ENCODE peak calls at places on chromosome 6, in eight cellular contexts. M is HFFc6, K is ACHN, E is mesenchymal stem cell, L is T47D, O is iPS-NIHi11, W is non-pigmented ciliary epithelial cell, N is iPS DF 19.7. G is an unnamed sample.

GRCh38 chr6:165231177-165231576 is 78.2 kb downstream of the C6orf118 start:
- DNase-seq in M (no peak), K (no peak), E (no peak), L (no peak), O (no peak), W (no peak), N (no peak), G (no peak)

GRCh38 chr6:149917679-149918078 is 5.2 kb downstream of the RAET1G start:
- DNase-seq in M (no peak), K (no peak), E (no peak), L (no peak), O (no peak), W (no peak), N (no peak), G (no peak)

GRCh38 chr6:154478691-154479090 is 31.8 kb downstream of the CNKSR3 start:
- DNase-seq in M (no peak), K (no peak), E (peak; percentile 58), L (no peak), O (no peak), W (no peak), N (no peak), G (no peak)

GRCh38 chr6:39439342-39440038 is 117.0 kb upstream of the KCNK16 start:
- DNase-seq in M (no peak), K (no peak), E (no peak), L (no peak), O (no peak), W (no peak), N (no peak), G (no peak)

GRCh38 chr6:52361347-52361944 is 505 bp upstream of the PAQR8 start:
- DNase-seq in M (peak; percentile 11), K (no peak), E (peak; percentile 70), L (no peak), O (peak; percentile 10), W (no peak), N (no peak), G (no peak)

GRCh38 chr6:131400054-131400781 is 172.8 kb upstream of the ARG1 start:
- DNase-seq in M (peak; percentile 93), K (no peak), E (peak; percentile 79), L (no peak), O (no peak), W (peak; percentile 67), N (no peak), G (peak; percentile 33)

GRCh38 chr6:130018830-130019795 is 732 bp downstream of the L3MBTL3 start:
- DNase-seq in M (no peak), K (peak; percentile 42), E (peak; percentile 66), L (peak; percentile 12), O (peak; percentile 39), W (no peak), N (no peak), G (no peak)

GRCh38 chr6:166494757-166495486 is 91.6 kb downstream of the RAMACL start:
- DNase-seq in M (no peak), K (no peak), E (no peak), L (no peak), O (no peak), W (no peak), N (no peak), G (no peak)

GRCh38 chr6:3741477-3741871 is 10.0 kb downstream of the PXDC1 start:
- DNase-seq in M (no peak), K (no peak), E (no peak), L (no peak), O (no peak), W (no peak), N (no peak), G (no peak)

GRCh38 chr6:6587696-6588063 is 840 bp upstream of the LY86 start:
- DNase-seq in M (no peak), K (no peak), E (no peak), L (no peak), O (no peak), W (no peak), N (no peak), G (no peak)

GRCh38 chr6:12196326-12196936 is 93.7 kb upstream of the EDN1 start:
- DNase-seq in M (peak; percentile 33), K (no peak), E (peak; percentile 22), L (no peak), O (no peak), W (peak; percentile 45), N (no peak), G (no peak)

GRCh38 chr6:18493421-18493891 is 106.3 kb downstream of the RNF144B start:
- DNase-seq in M (no peak), K (peak; percentile 86), E (no peak), L (peak; percentile 56), O (no peak), W (no peak), N (no peak), G (peak; percentile 31)

GRCh38 chr6:109239918-109240321 is 142.3 kb downstream of the CD164 start:
- DNase-seq in M (no peak), K (no peak), E (no peak), L (no peak), O (no peak), W (no peak), N (no peak), G (no peak)

GRCh38 chr6:30862156-30862875 is 22.0 kb upstream of the DDR1 start:
- DNase-seq in M (no peak), K (no peak), E (peak; percentile 47), L (no peak), O (no peak), W (no peak), N (no peak), G (no peak)

GRCh38 chr6:158560787-158561246 is 926 bp downstream of the TMEM181 start:
- DNase-seq in M (no peak), K (no peak), E (peak; percentile 50), L (no peak), O (no peak), W (no peak), N (no peak), G (no peak)

GRCh38 chr6:1802495-1803395 is 193.0 kb downstream of the FOXC1 start:
- DNase-seq in M (no peak), K (no peak), E (no peak), L (no peak), O (peak; percentile 33), W (no peak), N (no peak), G (no peak)

GRCh38 chr6:45123023-45123422 is 205.1 kb upstream of the RUNX2 start:
- DNase-seq in M (no peak), K (no peak), E (no peak), L (no peak), O (no peak), W (no peak), N (no peak), G (no peak)

GRCh38 chr6:40389176-40389767 is 197.9 kb downstream of the LRFN2 start:
- DNase-seq in M (no peak), K (no peak), E (no peak), L (no peak), O (no peak), W (no peak), N (no peak), G (no peak)

GRCh38 chr6:136113736-136114173 is 136.4 kb downstream of the MTFR2 start:
- DNase-seq in M (peak; percentile 85), K (peak; percentile 9), E (peak; percentile 98), L (no peak), O (peak; percentile 25), W (peak; percentile 70), N (no peak), G (no peak)

GRCh38 chr6:43217351-43217750 is 11.9 kb downstream of the DNPH1 start:
- DNase-seq in M (no peak), K (no peak), E (no peak), L (no peak), O (no peak), W (no peak), N (no peak), G (no peak)

GRCh38 chr6:16555550-16555949 is 205.7 kb downstream of the ATXN1 start:
- DNase-seq in M (no peak), K (no peak), E (no peak), L (no peak), O (no peak), W (no peak), N (no peak), G (no peak)

GRCh38 chr6:40798069-40798770 is 211.1 kb upstream of the LRFN2 start:
- DNase-seq in M (no peak), K (no peak), E (no peak), L (no peak), O (peak; percentile 44), W (no peak), N (no peak), G (no peak)

GRCh38 chr6:34961082-34961481 is 72.0 kb downstream of the ANKS1A start:
- DNase-seq in M (no peak), K (no peak), E (no peak), L (no peak), O (no peak), W (no peak), N (no peak), G (no peak)

GRCh38 chr6:51184046-51184445 is 365.4 kb downstream of the TFAP2B start:
- DNase-seq in M (no peak), K (no peak), E (no peak), L (no peak), O (no peak), W (no peak), N (no peak), G (no peak)

GRCh38 chr6:3913077-3913957 is 64.1 kb downstream of the FAM50B start:
- DNase-seq in M (peak; percentile 95), K (peak; percentile 91), E (peak; percentile 80), L (peak; percentile 18), O (peak; percentile 53), W (peak; percentile 96), N (no peak), G (peak; percentile 80)

GRCh38 chr6:22205266-22205665 is 91.6 kb downstream of the PRL start:
- DNase-seq in M (no peak), K (no peak), E (no peak), L (no peak), O (no peak), W (no peak), N (no peak), G (no peak)

GRCh38 chr6:77401231-77401630 is 62.1 kb downstream of the HTR1B start:
- DNase-seq in M (no peak), K (no peak), E (no peak), L (no peak), O (no peak), W (no peak), N (no peak), G (no peak)

GRCh38 chr6:154738561-154738961 is 5.3 kb downstream of the SCAF8 start:
- DNase-seq in M (no peak), K (no peak), E (no peak), L (no peak), O (no peak), W (no peak), N (no peak), G (no peak)

GRCh38 chr6:31308050-31308844 is 36.4 kb upstream of the HLA-C start:
- DNase-seq in M (no peak), K (no peak), E (no peak), L (peak; percentile 85), O (peak; percentile 94), W (no peak), N (peak; percentile 47), G (no peak)

GRCh38 chr6:146847426-146847825 is 248.7 kb downstream of the ADGB start:
- DNase-seq in M (no peak), K (no peak), E (peak; percentile 50), L (no peak), O (no peak), W (no peak), N (no peak), G (no peak)

GRCh38 chr6:9463311-9463710 is 951.6 kb downstream of the TFAP2A start:
- DNase-seq in M (peak; percentile 3), K (no peak), E (no peak), L (no peak), O (no peak), W (no peak), N (no peak), G (no peak)

G was measured in epithelial cell of prostate.